ENCODE peak calls at places on chromosomes 5 and 9, in seven cellular contexts. One of them, this sample, is unnamed.

GRCh38 chr9:135507104-135508035 is 6.9 kb downstream of the MRPS2 start:
- DNase-seq in GM23338: no peak
- DNase-seq in endothelial cell of umbilical vein: no peak
- DNase-seq in transverse colon: no peak
- DNase-seq in HCT116: no peak
- DNase-seq in upper lobe of left lung: no peak
- DNase-seq in breast epithelium: no peak
- DNase-seq in this sample: peak; percentile 52

GRCh38 chr5:137560414-137560813 is 61.3 kb upstream of the SPOCK1 start:
- DNase-seq in GM23338: no peak
- DNase-seq in endothelial cell of umbilical vein: peak; percentile 88
- DNase-seq in transverse colon: no peak
- DNase-seq in HCT116: no peak
- DNase-seq in upper lobe of left lung: no peak
- DNase-seq in breast epithelium: no peak
- DNase-seq in this sample: no peak

GRCh38 chr5:45098483-45098882 is 289.7 kb downstream of the MRPS30 start:
- DNase-seq in GM23338: no peak
- DNase-seq in endothelial cell of umbilical vein: no peak
- DNase-seq in transverse colon: no peak
- DNase-seq in HCT116: no peak
- DNase-seq in upper lobe of left lung: no peak
- DNase-seq in breast epithelium: no peak
- DNase-seq in this sample: no peak

GRCh38 chr9:19087601-19088000 is 15.1 kb downstream of the HAUS6 start:
- DNase-seq in GM23338: no peak
- DNase-seq in endothelial cell of umbilical vein: no peak
- DNase-seq in transverse colon: no peak
- DNase-seq in HCT116: no peak
- DNase-seq in upper lobe of left lung: peak; percentile 53
- DNase-seq in breast epithelium: no peak
- DNase-seq in this sample: no peak

GRCh38 chr9:73020877-73021276 is 68.0 kb upstream of the ALDH1A1 start:
- DNase-seq in GM23338: no peak
- DNase-seq in endothelial cell of umbilical vein: no peak
- DNase-seq in transverse colon: no peak
- DNase-seq in HCT116: no peak
- DNase-seq in upper lobe of left lung: no peak
- DNase-seq in breast epithelium: no peak
- DNase-seq in this sample: no peak

GRCh38 chr9:32404856-32405255 is 20.4 kb downstream of the ACO1 start:
- DNase-seq in GM23338: peak; percentile 11
- DNase-seq in endothelial cell of umbilical vein: no peak
- DNase-seq in transverse colon: no peak
- DNase-seq in HCT116: no peak
- DNase-seq in upper lobe of left lung: no peak
- DNase-seq in breast epithelium: no peak
- DNase-seq in this sample: no peak

GRCh38 chr9:91486699-91487497 is 63.3 kb upstream of the NFIL3 start:
- DNase-seq in GM23338: no peak
- DNase-seq in endothelial cell of umbilical vein: no peak
- DNase-seq in transverse colon: no peak
- DNase-seq in HCT116: no peak
- DNase-seq in upper lobe of left lung: no peak
- DNase-seq in breast epithelium: no peak
- DNase-seq in this sample: no peak

GRCh38 chr9:129172816-129173215 is 5.2 kb downstream of the IER5L start:
- DNase-seq in GM23338: no peak
- DNase-seq in endothelial cell of umbilical vein: no peak
- DNase-seq in transverse colon: no peak
- DNase-seq in HCT116: no peak
- DNase-seq in upper lobe of left lung: no peak
- DNase-seq in breast epithelium: no peak
- DNase-seq in this sample: no peak

GRCh38 chr5:172144291-172144815 is 43.7 kb downstream of the STK10 start:
- DNase-seq in GM23338: no peak
- DNase-seq in endothelial cell of umbilical vein: no peak
- DNase-seq in transverse colon: peak; percentile 22
- DNase-seq in HCT116: no peak
- DNase-seq in upper lobe of left lung: no peak
- DNase-seq in breast epithelium: no peak
- DNase-seq in this sample: no peak

GRCh38 chr9:79662553-79662956 is 90.8 kb downstream of the TLE4 start:
- DNase-seq in GM23338: peak; percentile 43
- DNase-seq in endothelial cell of umbilical vein: peak; percentile 90
- DNase-seq in transverse colon: no peak
- DNase-seq in HCT116: no peak
- DNase-seq in upper lobe of left lung: no peak
- DNase-seq in breast epithelium: no peak
- DNase-seq in this sample: no peak

GRCh38 chr5:125756456-125756855 is 666.8 kb upstream of the GRAMD2B start:
- DNase-seq in GM23338: no peak
- DNase-seq in endothelial cell of umbilical vein: no peak
- DNase-seq in transverse colon: no peak
- DNase-seq in HCT116: no peak
- DNase-seq in upper lobe of left lung: no peak
- DNase-seq in breast epithelium: no peak
- DNase-seq in this sample: no peak

GRCh38 chr5:93145019-93145418 is 436.0 kb downstream of the NR2F1-AS1 start:
- DNase-seq in GM23338: no peak
- DNase-seq in endothelial cell of umbilical vein: no peak
- DNase-seq in transverse colon: no peak
- DNase-seq in HCT116: no peak
- DNase-seq in upper lobe of left lung: no peak
- DNase-seq in breast epithelium: no peak
- DNase-seq in this sample: no peak

GRCh38 chr5:118115791-118116190 is 872.6 kb downstream of the DTWD2 start:
- DNase-seq in GM23338: no peak
- DNase-seq in endothelial cell of umbilical vein: no peak
- DNase-seq in transverse colon: no peak
- DNase-seq in HCT116: no peak
- DNase-seq in upper lobe of left lung: no peak
- DNase-seq in breast epithelium: no peak
- DNase-seq in this sample: no peak

GRCh38 chr9:124766815-124767554 is 4.1 kb downstream of the NR6A1 start:
- DNase-seq in GM23338: peak; percentile 38
- DNase-seq in endothelial cell of umbilical vein: no peak
- DNase-seq in transverse colon: no peak
- DNase-seq in HCT116: no peak
- DNase-seq in upper lobe of left lung: no peak
- DNase-seq in breast epithelium: no peak
- DNase-seq in this sample: no peak

GRCh38 chr5:39178171-39178570 is 41.2 kb downstream of the FYB1 start:
- DNase-seq in GM23338: no peak
- DNase-seq in endothelial cell of umbilical vein: no peak
- DNase-seq in transverse colon: no peak
- DNase-seq in HCT116: no peak
- DNase-seq in upper lobe of left lung: no peak
- DNase-seq in breast epithelium: no peak
- DNase-seq in this sample: no peak

GRCh38 chr9:71783120-71783523 is 14.8 kb upstream of the CEMIP2 start:
- DNase-seq in GM23338: no peak
- DNase-seq in endothelial cell of umbilical vein: no peak
- DNase-seq in transverse colon: peak; percentile 69
- DNase-seq in HCT116: no peak
- DNase-seq in upper lobe of left lung: peak; percentile 56
- DNase-seq in breast epithelium: peak; percentile 39
- DNase-seq in this sample: no peak

GRCh38 chr5:145855842-145856267 is 17.0 kb downstream of the GRXCR2 start:
- DNase-seq in GM23338: no peak
- DNase-seq in endothelial cell of umbilical vein: no peak
- DNase-seq in transverse colon: no peak
- DNase-seq in HCT116: no peak
- DNase-seq in upper lobe of left lung: no peak
- DNase-seq in breast epithelium: no peak
- DNase-seq in this sample: no peak

GRCh38 chr9:34550016-34550680 is 27.4 kb upstream of the ENHO start:
- DNase-seq in GM23338: no peak
- DNase-seq in endothelial cell of umbilical vein: no peak
- DNase-seq in transverse colon: no peak
- DNase-seq in HCT116: no peak
- DNase-seq in upper lobe of left lung: peak; percentile 2
- DNase-seq in breast epithelium: no peak
- DNase-seq in this sample: peak; percentile 58

GRCh38 chr5:23257656-23258055 is 249.8 kb upstream of the PRDM9 start:
- DNase-seq in GM23338: no peak
- DNase-seq in endothelial cell of umbilical vein: no peak
- DNase-seq in transverse colon: no peak
- DNase-seq in HCT116: no peak
- DNase-seq in upper lobe of left lung: no peak
- DNase-seq in breast epithelium: no peak
- DNase-seq in this sample: no peak

GRCh38 chr5:23260621-23261020 is 246.8 kb upstream of the PRDM9 start:
- DNase-seq in GM23338: no peak
- DNase-seq in endothelial cell of umbilical vein: no peak
- DNase-seq in transverse colon: no peak
- DNase-seq in HCT116: no peak
- DNase-seq in upper lobe of left lung: no peak
- DNase-seq in breast epithelium: no peak
- DNase-seq in this sample: no peak
- TF ChIP-seq POLR2AphosphoS5 in GM23338: no peak
- TF ChIP-seq POLR2AphosphoS5 in endothelial cell of umbilical vein: no peak
- TF ChIP-seq POLR2AphosphoS5 in transverse colon: no peak
- TF ChIP-seq POLR2AphosphoS5 in HCT116: no peak
- TF ChIP-seq POLR2AphosphoS5 in upper lobe of left lung: no peak
- TF ChIP-seq POLR2AphosphoS5 in breast epithelium: no peak
- TF ChIP-seq POLR2AphosphoS5 in this sample: no peak

GRCh38 chr5:160259341-160259740 is 30.0 kb downstream of the FABP6 start:
- DNase-seq in GM23338: no peak
- DNase-seq in endothelial cell of umbilical vein: no peak
- DNase-seq in transverse colon: no peak
- DNase-seq in HCT116: no peak
- DNase-seq in upper lobe of left lung: no peak
- DNase-seq in breast epithelium: no peak
- DNase-seq in this sample: no peak
- H3K4me1 ChIP-seq in GM23338: peaks cover 5% of the 10 kb centered on the region
- H3K4me1 ChIP-seq in endothelial cell of umbilical vein: peaks cover 30% of the 10 kb centered on the region
- H3K4me1 ChIP-seq in transverse colon: peaks cover 25% of the 10 kb centered on the region
- H3K4me1 ChIP-seq in HCT116: no peaks in the 10 kb centered on the region
- H3K4me1 ChIP-seq in upper lobe of left lung: peaks cover 24% of the 10 kb centered on the region
- H3K4me1 ChIP-seq in breast epithelium: no peaks in the 10 kb centered on the region
- H3K4me1 ChIP-seq in this sample: no peaks in the 10 kb centered on the region

GRCh38 chr9:89367726-89368437 is 49.6 kb downstream of the SECISBP2 start:
- DNase-seq in GM23338: no peak
- DNase-seq in endothelial cell of umbilical vein: no peak
- DNase-seq in transverse colon: no peak
- DNase-seq in HCT116: no peak
- DNase-seq in upper lobe of left lung: no peak
- DNase-seq in breast epithelium: no peak
- DNase-seq in this sample: no peak
- TF ChIP-seq POLR2AphosphoS5 in GM23338: no peak
- TF ChIP-seq POLR2AphosphoS5 in endothelial cell of umbilical vein: no peak
- TF ChIP-seq POLR2AphosphoS5 in transverse colon: no peak
- TF ChIP-seq POLR2AphosphoS5 in HCT116: no peak
- TF ChIP-seq POLR2AphosphoS5 in upper lobe of left lung: no peak
- TF ChIP-seq POLR2AphosphoS5 in breast epithelium: no peak
- TF ChIP-seq POLR2AphosphoS5 in this sample: no peak

DNA sequence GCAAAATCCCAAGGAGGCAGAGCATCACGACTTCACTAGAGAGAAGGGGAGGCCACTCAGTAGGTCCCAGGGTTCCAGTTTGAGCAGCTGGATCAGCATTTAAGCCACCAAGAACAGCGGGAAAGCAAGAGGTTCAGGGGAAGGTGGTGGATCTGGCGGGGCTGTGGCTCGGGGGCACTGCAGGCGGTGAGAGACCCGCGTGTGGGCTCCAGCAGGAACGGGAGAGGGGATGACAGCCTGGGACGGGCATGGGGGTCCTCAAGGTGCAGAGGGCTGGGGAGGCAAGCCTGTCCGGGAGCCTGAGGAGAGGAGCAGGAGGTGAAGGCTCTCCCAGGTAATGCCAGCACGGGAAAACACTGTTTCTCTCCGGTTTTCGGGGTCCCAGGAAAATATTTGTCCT is 123.6 kb downstream of the IRX2 start:
- DNase-seq in GM23338: no peak
- DNase-seq in endothelial cell of umbilical vein: no peak
- DNase-seq in transverse colon: no peak
- DNase-seq in HCT116: no peak
- DNase-seq in upper lobe of left lung: no peak
- DNase-seq in breast epithelium: no peak
- DNase-seq in this sample: no peak
- H3K4me1 ChIP-seq in GM23338: no peaks in the 10 kb centered on the region
- H3K4me1 ChIP-seq in endothelial cell of umbilical vein: no peaks in the 10 kb centered on the region
- H3K4me1 ChIP-seq in transverse colon: no peaks in the 10 kb centered on the region
- H3K4me1 ChIP-seq in HCT116: no peaks in the 10 kb centered on the region
- H3K4me1 ChIP-seq in upper lobe of left lung: no peaks in the 10 kb centered on the region
- H3K4me1 ChIP-seq in breast epithelium: no peaks in the 10 kb centered on the region
- H3K4me1 ChIP-seq in this sample: no peaks in the 10 kb centered on the region

DNA sequence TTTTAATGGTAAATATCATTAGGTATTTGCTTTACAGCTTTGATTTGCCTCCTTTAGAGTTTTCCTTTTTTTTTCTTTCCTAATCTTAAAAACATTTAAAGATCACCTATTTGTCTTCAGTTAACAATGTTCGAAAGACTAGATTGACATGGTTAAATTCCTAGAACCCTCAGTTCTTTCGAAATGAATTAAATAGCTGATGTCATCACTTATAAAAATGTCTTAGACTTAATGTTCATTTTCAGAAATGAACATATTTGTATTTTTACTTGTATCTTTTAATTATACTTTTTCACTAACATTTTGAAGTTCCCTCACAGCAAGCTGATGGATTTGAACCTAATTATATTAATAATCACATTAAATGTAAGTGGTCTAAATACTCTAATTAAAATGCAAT is 205.3 kb upstream of the IRX4 start:
- DNase-seq in GM23338: no peak
- DNase-seq in endothelial cell of umbilical vein: no peak
- DNase-seq in transverse colon: no peak
- DNase-seq in HCT116: no peak
- DNase-seq in upper lobe of left lung: no peak
- DNase-seq in breast epithelium: no peak
- DNase-seq in this sample: no peak
- TF ChIP-seq POLR2AphosphoS5 in GM23338: no peak
- TF ChIP-seq POLR2AphosphoS5 in endothelial cell of umbilical vein: no peak
- TF ChIP-seq POLR2AphosphoS5 in transverse colon: no peak
- TF ChIP-seq POLR2AphosphoS5 in HCT116: no peak
- TF ChIP-seq POLR2AphosphoS5 in upper lobe of left lung: no peak
- TF ChIP-seq POLR2AphosphoS5 in breast epithelium: no peak
- TF ChIP-seq POLR2AphosphoS5 in this sample: no peak

This sample was measured in sigmoid colon.